ENCODE peak calls at places on chromosomes 2 and 18, in six cellular contexts. Q, U, X, W, F and O are unnamed samples.

GRCh38 chr2:99032786-99033185 is 96.8 kb upstream of the CRACDL start:
- DNase-seq in Q (no peak), U (no peak), X (no peak), W (no peak), F (no peak), O (no peak)

GRCh38 chr2:120550893-120551446 is 184.7 kb upstream of the GLI2 start:
- DNase-seq in Q (no peak), U (no peak), X (no peak), W (no peak), F (no peak), O (no peak)

GRCh38 chr2:235026137-235026536 is 74.3 kb downstream of the SH3BP4 start:
- DNase-seq in Q (peak), U (no peak), X (peak), W (no peak), F (no peak), O (peak)

GRCh38 chr2:27638023-27638637 is 9.3 kb downstream of the GPN1 start:
- DNase-seq in Q (peak), U (no peak), X (no peak), W (no peak), F (no peak), O (no peak)

GRCh38 chr2:196233033-196233807 is 61.8 kb upstream of the STK17B start:
- DNase-seq in Q (peak), U (no peak), X (peak), W (no peak), F (no peak), O (no peak)

GRCh38 chr2:152426801-152427200 is 91.8 kb downstream of the FMNL2 start:
- DNase-seq in Q (peak), U (no peak), X (no peak), W (no peak), F (no peak), O (no peak)

GRCh38 chr2:71831208-71831577 is 316.5 kb downstream of the CYP26B1 start:
- DNase-seq in Q (peak), U (no peak), X (peak), W (peak), F (no peak), O (peak)

GRCh38 chr2:102660070-102660469 is 40.7 kb downstream of the SLC9A2 start:
- DNase-seq in Q (no peak), U (no peak), X (no peak), W (no peak), F (no peak), O (no peak)

GRCh38 chr18:8771930-8772329 is 66.6 kb downstream of the MTCL1 start:
- DNase-seq in Q (no peak), U (no peak), X (no peak), W (no peak), F (no peak), O (no peak)

GRCh38 chr2:205017381-205017780 is 472.1 kb downstream of the PARD3B start:
- DNase-seq in Q (no peak), U (no peak), X (no peak), W (no peak), F (no peak), O (no peak)

GRCh38 chr2:177131858-177132257 is 80.7 kb upstream of the HNRNPA3 start:
- DNase-seq in Q (no peak), U (no peak), X (no peak), W (no peak), F (no peak), O (no peak)

GRCh38 chr2:42238644-42239288 is 69.6 kb downstream of the EML4 start:
- DNase-seq in Q (no peak), U (no peak), X (peak), W (peak), F (peak), O (peak)

GRCh38 chr2:28765316-28765715 is 13.7 kb downstream of the PPP1CB start:
- DNase-seq in Q (peak), U (no peak), X (no peak), W (no peak), F (no peak), O (peak)

GRCh38 chr18:24227976-24228660 is 89.3 kb downstream of the CABYR start:
- DNase-seq in Q (peak), U (no peak), X (peak), W (no peak), F (no peak), O (no peak)

GRCh38 chr2:241774419-241775222 is 2.0 kb upstream of the GAL3ST2 start:
- DNase-seq in Q (peak), U (no peak), X (peak), W (peak), F (peak), O (no peak)

GRCh38 chr2:31962757-31963361 is 47.9 kb downstream of the MEMO1 start:
- DNase-seq in Q (no peak), U (no peak), X (no peak), W (no peak), F (no peak), O (peak)

GRCh38 chr2:152566728-152567069 is 150.6 kb downstream of the PRPF40A start:
- DNase-seq in Q (peak), U (no peak), X (no peak), W (no peak), F (no peak), O (no peak)

GRCh38 chr18:37452015-37452414 is 113.6 kb downstream of the CELF4 start:
- DNase-seq in Q (no peak), U (no peak), X (no peak), W (no peak), F (no peak), O (no peak)

GRCh38 chr2:144048631-144049060 is 471.3 kb downstream of the ZEB2 start:
- DNase-seq in Q (no peak), U (no peak), X (no peak), W (no peak), F (no peak), O (no peak)

GRCh38 chr2:239824051-239824694 is 201.0 kb downstream of the NDUFA10 start:
- DNase-seq in Q (no peak), U (peak), X (no peak), W (peak), F (peak), O (peak)

GRCh38 chr2:199261221-199261620 is 196.5 kb downstream of the SATB2 start:
- DNase-seq in Q (peak), U (no peak), X (no peak), W (no peak), F (no peak), O (no peak)

GRCh38 chr2:235568431-235568830 is 74.6 kb downstream of the AGAP1 start:
- DNase-seq in Q (no peak), U (no peak), X (no peak), W (no peak), F (no peak), O (no peak)

GRCh38 chr2:17208511-17208910 is 309.7 kb downstream of the RAD51AP2 start:
- DNase-seq in Q (peak), U (no peak), X (peak), W (no peak), F (no peak), O (no peak)

GRCh38 chr2:121356058-121356640 is 71.1 kb upstream of the TFCP2L1 start:
- DNase-seq in Q (peak), U (peak), X (peak), W (peak), F (peak), O (peak)

GRCh38 chr2:120020554-120020953 is 7.7 kb downstream of the EPB41L5 start:
- DNase-seq in Q (no peak), U (no peak), X (no peak), W (no peak), F (no peak), O (peak)

GRCh38 chr2:73610111-73610510 is 32.1 kb downstream of the NAT8 start:
- DNase-seq in Q (no peak), U (no peak), X (no peak), W (no peak), F (no peak), O (no peak)

GRCh38 chr2:55011741-55012574 is 38.3 kb downstream of the RTN4 start:
- DNase-seq in Q (no peak), U (no peak), X (no peak), W (no peak), F (no peak), O (no peak)

GRCh38 chr2:164896634-164897033 is 55.0 kb upstream of the COBLL1 start:
- DNase-seq in Q (peak), U (no peak), X (peak), W (no peak), F (no peak), O (peak)

GRCh38 chr18:58456625-58457024 is 172.3 kb downstream of the ALPK2 start:
- DNase-seq in Q (no peak), U (no peak), X (no peak), W (no peak), F (no peak), O (no peak)

DNA sequence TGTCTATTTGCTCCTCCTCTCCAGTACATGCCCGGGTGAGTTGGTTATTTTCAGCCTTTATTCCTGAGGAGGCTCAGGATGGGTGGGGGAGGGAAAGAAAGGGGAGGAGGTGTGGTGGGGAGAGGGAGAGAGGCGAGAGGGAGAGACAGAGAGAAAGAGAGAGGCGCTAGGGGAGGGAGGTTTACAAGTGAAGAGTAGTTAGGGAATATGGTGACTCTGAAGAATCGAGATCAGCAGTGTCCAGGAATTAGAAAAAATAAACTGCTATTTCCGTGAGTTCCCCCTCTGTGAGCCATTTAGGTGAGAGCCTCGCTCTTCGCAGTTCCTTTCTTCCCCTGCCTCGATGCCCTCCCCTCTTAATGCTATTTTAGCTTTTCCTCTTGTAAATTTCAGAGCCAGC is 138.9 kb downstream of the MEIS1 start:
- DNase-seq in Q (peak), U (no peak), X (peak), W (peak), F (peak), O (no peak)
- H3K23ac ChIP-seq in Q (peak), U (no peak), X (no peak), W (no peak), F (no peak), O (no peak)

GRCh38 chr2:10844083-10844482 is 31.5 kb upstream of the PDIA6 start:
- DNase-seq in Q (peak), U (no peak), X (peak), W (peak), F (peak), O (peak)
- H2AFZ ChIP-seq in Q (no peak), U (peak), X (no peak), W (no peak), F (peak), O (no peak)

GRCh38 chr2:64988420-64989125 is 626 bp upstream of the SLC1A4 start:
- DNase-seq in Q (peak), U (peak), X (peak), W (peak), F (peak), O (no peak)

GRCh38 chr2:64989126-64989981 is at the start of gene SLC1A4:
- DNase-seq in Q (peak), U (no peak), X (peak), W (peak), F (peak), O (peak)

GRCh38 chr2:64990823-64991222 is 1.6 kb downstream of the SLC1A4 start:
- DNase-seq in Q (no peak), U (no peak), X (peak), W (no peak), F (no peak), O (no peak)

GRCh38 chr2:64987963-64988419 is 1.2 kb upstream of the SLC1A4 start:
- DNase-seq in Q (peak), U (no peak), X (no peak), W (no peak), F (no peak), O (peak)

DNA sequence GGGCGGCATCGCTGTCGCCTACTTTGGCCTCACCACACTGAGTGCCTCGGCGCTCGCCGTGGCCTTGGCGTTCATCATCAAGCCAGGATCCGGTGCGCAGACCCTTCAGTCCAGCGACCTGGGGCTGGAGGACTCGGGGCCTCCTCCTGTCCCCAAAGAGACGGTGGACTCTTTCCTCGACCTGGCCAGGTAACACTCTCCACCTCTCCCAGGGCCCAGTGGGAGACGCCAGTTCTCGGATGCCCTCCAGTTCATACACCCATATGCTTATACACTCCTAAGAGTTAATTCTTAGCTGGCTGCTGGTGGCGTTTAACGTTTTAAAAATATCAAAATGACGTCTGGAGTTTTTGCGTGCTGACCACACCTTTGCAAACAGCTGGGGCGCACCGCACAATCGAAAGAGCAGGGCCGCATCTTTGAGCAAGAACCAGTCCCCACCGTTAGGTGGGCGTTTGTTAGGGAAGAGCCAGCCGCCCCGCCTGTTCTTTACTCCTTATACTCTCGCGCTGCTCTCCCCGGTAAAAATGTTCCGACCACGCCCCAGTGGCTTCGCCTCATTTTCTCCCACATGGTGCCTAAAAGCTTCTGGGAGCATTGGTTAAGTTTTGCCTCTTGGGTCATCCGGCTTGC is 899 bp downstream of the SLC1A4 start:
- DNase-seq in Q (no peak), U (no peak), X (peak), W (peak), F (no peak), O (no peak)
- H3K23ac ChIP-seq in Q (peak), U (peak), X (peak), W (no peak), F (no peak), O (no peak)

GRCh38 chr2:208648368-208648767 is 241.8 kb downstream of the PTH2R start:
- DNase-seq in Q (no peak), U (no peak), X (no peak), W (no peak), F (no peak), O (no peak)
- H2AFZ ChIP-seq in Q (no peak), U (no peak), X (no peak), W (no peak), F (peak), O (no peak)

GRCh38 chr2:104790100-104790811 is 63.7 kb upstream of the POU3F3 start:
- DNase-seq in Q (no peak), U (peak), X (no peak), W (peak), F (peak), O (no peak)
- H3K23ac ChIP-seq in Q (no peak), U (no peak), X (no peak), W (no peak), F (no peak), O (no peak)

DNA sequence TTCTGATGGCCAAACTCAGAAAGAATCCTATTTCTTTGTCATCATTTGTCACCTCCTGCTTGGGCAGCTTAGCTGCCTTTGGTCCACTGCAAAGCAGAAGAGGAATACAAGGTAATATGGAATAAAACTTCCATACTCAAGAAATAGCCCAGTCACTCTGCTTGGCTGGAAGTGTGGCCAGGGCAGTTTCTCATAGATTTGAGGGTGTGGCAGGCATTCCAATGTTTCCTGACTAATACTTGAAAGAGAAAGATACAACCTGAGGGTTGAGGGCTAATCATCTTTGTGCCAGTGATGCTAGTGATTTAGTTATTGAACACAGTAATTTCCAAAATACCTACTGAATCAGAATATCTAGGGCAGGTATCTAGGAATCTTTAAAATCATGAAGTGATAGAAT is 83.1 kb downstream of the FAM161A start:
- DNase-seq in Q (peak), U (no peak), X (no peak), W (no peak), F (no peak), O (no peak)
- H2AFZ ChIP-seq in Q (no peak), U (no peak), X (no peak), W (no peak), F (no peak), O (no peak)

DNA sequence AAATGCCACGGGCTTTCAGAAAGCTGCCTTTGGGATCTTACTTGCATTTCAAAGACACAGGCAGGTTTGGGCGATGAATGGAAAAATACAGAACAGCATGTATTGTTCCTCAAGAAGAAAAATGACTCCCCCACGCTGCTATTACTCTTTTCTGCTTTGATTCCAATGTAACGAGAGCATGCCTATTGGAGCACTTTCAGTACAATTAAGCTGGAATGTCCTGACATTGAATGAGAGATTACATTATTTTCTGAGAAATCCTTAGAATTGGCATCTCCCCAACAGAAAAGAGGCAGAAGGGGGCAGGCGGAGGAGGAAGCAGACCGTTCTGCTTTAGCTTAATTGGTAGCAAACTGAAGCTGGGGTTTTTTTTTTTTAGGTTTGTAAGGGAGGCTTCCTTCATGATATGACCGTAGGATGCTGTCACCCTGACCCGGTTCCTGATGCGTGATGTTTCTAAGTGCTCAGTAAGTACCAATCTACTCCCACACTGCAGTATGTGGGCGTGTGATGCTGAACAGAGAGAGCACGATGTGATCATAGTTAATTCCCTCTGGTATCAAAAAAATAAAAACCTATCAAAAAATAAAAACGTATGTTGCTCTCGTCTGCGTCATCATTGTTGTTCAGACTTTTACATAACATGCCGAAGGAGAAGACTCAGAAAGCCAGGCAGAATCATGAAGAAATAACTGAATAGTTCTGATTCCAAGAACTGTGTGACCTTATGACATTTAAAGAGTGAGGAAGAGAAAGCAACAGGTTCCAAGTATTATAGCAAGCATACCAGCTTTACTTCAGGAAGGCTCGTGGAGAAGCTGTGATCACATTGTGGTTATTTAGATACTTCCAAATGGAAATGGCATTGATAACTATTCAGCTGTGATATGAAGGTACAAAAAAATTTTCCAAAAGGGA is 40.5 kb downstream of the LONRF2 start:
- DNase-seq in Q (no peak), U (no peak), X (no peak), W (no peak), F (no peak), O (no peak)
- H3K23ac ChIP-seq in Q (no peak), U (no peak), X (no peak), W (no peak), F (no peak), O (no peak)

DNA sequence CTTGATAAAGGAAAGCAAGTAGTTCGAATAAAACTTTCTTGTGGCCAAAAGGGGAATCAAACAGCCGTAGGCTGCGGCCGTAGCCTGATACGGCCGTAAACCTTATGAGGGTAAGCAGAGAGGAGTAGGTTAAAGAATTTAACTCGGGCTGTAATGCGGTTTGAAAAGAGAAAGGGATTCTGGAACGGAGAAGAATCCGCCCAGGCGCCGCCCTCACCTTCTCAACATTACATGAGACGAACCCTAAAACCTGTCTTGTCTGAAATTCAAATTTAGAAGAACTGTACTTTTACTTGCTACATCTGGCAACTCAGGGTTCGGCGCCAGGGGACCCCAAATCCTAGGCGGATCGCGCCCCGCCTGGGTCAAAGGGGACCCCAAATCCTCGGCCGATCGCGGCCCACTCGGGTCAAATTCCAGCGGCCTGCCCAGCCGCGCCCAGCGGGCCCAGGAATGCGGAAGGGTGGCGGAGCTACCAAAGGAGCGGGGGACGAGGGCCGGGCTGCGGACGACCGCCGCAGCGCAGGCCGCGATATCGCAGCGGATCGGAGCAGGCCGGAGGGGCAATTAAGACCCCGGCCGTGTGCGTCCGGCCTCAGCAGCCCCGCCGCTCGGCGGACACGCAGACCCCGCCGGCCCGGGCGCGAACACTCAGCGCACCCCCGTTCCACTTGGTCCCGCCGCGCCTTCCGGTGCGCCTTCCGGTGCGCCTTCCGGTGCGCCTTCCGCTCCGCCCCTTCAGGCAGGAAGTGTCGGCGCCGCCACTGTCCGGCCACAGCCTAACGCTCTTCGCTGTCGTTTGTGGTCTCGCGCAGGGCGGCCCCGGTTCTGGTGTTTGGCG is at the start of gene MYL12B:
- DNase-seq in Q (peak), U (peak), X (peak), W (peak), F (peak), O (peak)
- H2AFZ ChIP-seq in Q (peak), U (peak), X (peak), W (no peak), F (peak), O (peak)

DNA sequence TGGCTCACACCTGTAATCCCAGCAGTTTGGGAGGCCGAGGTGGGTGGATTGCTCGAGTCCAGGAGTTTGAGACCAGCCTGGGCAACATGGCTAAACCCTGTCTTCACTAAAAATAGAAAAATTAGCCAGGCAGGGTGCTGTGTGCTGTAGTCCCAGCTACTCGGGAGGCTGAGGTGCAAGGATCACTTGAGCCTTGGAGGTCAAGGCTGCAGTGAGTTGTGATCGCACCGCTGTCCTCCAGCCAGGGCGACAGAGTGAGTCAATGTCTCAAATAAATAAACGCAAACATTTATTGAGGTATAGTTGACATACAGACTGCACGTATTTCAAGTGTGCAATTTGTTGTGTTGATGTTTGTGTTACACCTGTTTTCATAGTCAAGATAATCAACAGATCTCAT is 19.7 kb downstream of the EPC2 start:
- DNase-seq in Q (no peak), U (no peak), X (no peak), W (no peak), F (no peak), O (no peak)
- H3K23ac ChIP-seq in Q (no peak), U (no peak), X (no peak), W (no peak), F (no peak), O (no peak)

GRCh38 chr2:12554235-12555011 is 162.3 kb upstream of the TRIB2 start:
- DNase-seq in Q (no peak), U (peak), X (peak), W (no peak), F (no peak), O (no peak)
- H2AFZ ChIP-seq in Q (peak), U (peak), X (no peak), W (no peak), F (no peak), O (no peak)